ENCODE peak calls at places on chromosome 1, in five cellular contexts. U is cardiac muscle cell, M is lower lobe of right lung, J is HCT116, E is esophagus squamous epithelium. B is an unnamed sample.

GRCh38 chr1:178690496-178690895 is 34.5 kb upstream of the RALGPS2 start:
- DNase-seq in U (no peak), M (no peak), J (no peak), E (no peak), B (no peak)

GRCh38 chr1:112618114-112618720 is 724 bp downstream of the ST7L start:
- DNase-seq in U (peak; percentile 40), M (no peak), J (no peak), E (no peak), B (no peak)

GRCh38 chr1:236142358-236143103 is at the start of gene GPR137B:
- DNase-seq in U (peak; percentile 57), M (peak; percentile 65), J (no peak), E (peak; percentile 11), B (peak; percentile 56)

GRCh38 chr1:183622884-183623785 is 12.4 kb downstream of the ARPC5 start:
- DNase-seq in U (peak; percentile 70), M (peak; percentile 53), J (peak; percentile 51), E (no peak), B (peak; percentile 39)

GRCh38 chr1:91550961-91551360 is 50.3 kb downstream of the CDC7 start:
- DNase-seq in U (no peak), M (no peak), J (no peak), E (no peak), B (no peak)

GRCh38 chr1:222975472-222976122 is 160.8 kb downstream of the DISP1 start:
- DNase-seq in U (peak; percentile 61), M (no peak), J (no peak), E (no peak), B (no peak)

GRCh38 chr1:198623920-198624647 is 14.8 kb upstream of the PTPRC start:
- DNase-seq in U (peak; percentile 57), M (no peak), J (no peak), E (no peak), B (no peak)

GRCh38 chr1:200021537-200022238 is 5.8 kb upstream of the NR5A2 start:
- DNase-seq in U (no peak), M (no peak), J (no peak), E (no peak), B (no peak)

GRCh38 chr1:181251001-181251712 is 162.7 kb downstream of the IER5 start:
- DNase-seq in U (peak; percentile 67), M (no peak), J (peak; percentile 67), E (no peak), B (no peak)

GRCh38 chr1:53919675-53920066 is 25.7 kb downstream of the DIO1 start:
- DNase-seq in U (no peak), M (no peak), J (no peak), E (no peak), B (no peak)

GRCh38 chr1:172279951-172280350 is 140.5 kb upstream of the C1orf105 start:
- DNase-seq in U (peak; percentile 41), M (no peak), J (no peak), E (no peak), B (no peak)

GRCh38 chr1:178964469-178965330 is 61.0 kb upstream of the FAM20B start:
- DNase-seq in U (no peak), M (no peak), J (no peak), E (no peak), B (no peak)

GRCh38 chr1:211281322-211282022 is 22.3 kb downstream of the RCOR3 start:
- DNase-seq in U (peak; percentile 46), M (no peak), J (no peak), E (no peak), B (no peak)

GRCh38 chr1:26664802-26665201 is 31.0 kb upstream of the ARID1A start:
- DNase-seq in U (no peak), M (no peak), J (no peak), E (no peak), B (no peak)

GRCh38 chr1:68470388-68470970 is 20.7 kb upstream of the RPE65 start:
- DNase-seq in U (peak; percentile 46), M (no peak), J (no peak), E (no peak), B (no peak)

GRCh38 chr1:159867322-159868064 is 5.0 kb upstream of the VSIG8 start:
- DNase-seq in U (peak; percentile 57), M (peak; percentile 85), J (no peak), E (no peak), B (peak; percentile 65)

GRCh38 chr1:7632681-7633080 is 138.4 kb upstream of the VAMP3 start:
- DNase-seq in U (no peak), M (no peak), J (no peak), E (no peak), B (no peak)

GRCh38 chr1:5857011-5857410 is 135.2 kb downstream of the NPHP4 start:
- DNase-seq in U (no peak), M (no peak), J (no peak), E (no peak), B (no peak)

GRCh38 chr1:107933736-107934135 is 31.2 kb downstream of the VAV3 start:
- DNase-seq in U (no peak), M (no peak), J (no peak), E (no peak), B (no peak)

GRCh38 chr1:228106800-228107054 is 2.4 kb downstream of the MRPL55 start:
- DNase-seq in U (no peak), M (no peak), J (no peak), E (no peak), B (no peak)

GRCh38 chr1:183801649-183802048 is 3.3 kb upstream of the RGL1 start:
- DNase-seq in U (no peak), M (no peak), J (no peak), E (no peak), B (no peak)

GRCh38 chr1:198657550-198658064 is 18.8 kb downstream of the PTPRC start:
- DNase-seq in U (peak; percentile 95), M (no peak), J (no peak), E (no peak), B (no peak)

GRCh38 chr1:230790026-230790425 is 42.8 kb downstream of the CAPN9 start:
- DNase-seq in U (no peak), M (no peak), J (no peak), E (no peak), B (no peak)

GRCh38 chr1:204359474-204360255 is at the start of gene PLEKHA6:
- DNase-seq in U (peak; percentile 61), M (no peak), J (no peak), E (no peak), B (peak; percentile 66)

GRCh38 chr1:215517441-215517891 is 49.6 kb upstream of the KCTD3 start:
- DNase-seq in U (peak; percentile 10), M (no peak), J (peak; percentile 13), E (no peak), B (no peak)

GRCh38 chr1:29485096-29485925 is 249.0 kb downstream of the PTPRU start:
- DNase-seq in U (no peak), M (no peak), J (no peak), E (no peak), B (no peak)

GRCh38 chr1:236516929-236517704 is 6.7 kb upstream of the LGALS8 start:
- DNase-seq in U (peak; percentile 86), M (no peak), J (no peak), E (no peak), B (no peak)

GRCh38 chr1:52142220-52143153 is 598 bp downstream of the ZFYVE9 start:
- DNase-seq in U (peak; percentile 71), M (peak; percentile 55), J (no peak), E (no peak), B (peak; percentile 32)

GRCh38 chr1:91402023-91402422 is 2.6 kb downstream of the HFM1 start:
- DNase-seq in U (peak; percentile 40), M (no peak), J (no peak), E (no peak), B (no peak)

DNA sequence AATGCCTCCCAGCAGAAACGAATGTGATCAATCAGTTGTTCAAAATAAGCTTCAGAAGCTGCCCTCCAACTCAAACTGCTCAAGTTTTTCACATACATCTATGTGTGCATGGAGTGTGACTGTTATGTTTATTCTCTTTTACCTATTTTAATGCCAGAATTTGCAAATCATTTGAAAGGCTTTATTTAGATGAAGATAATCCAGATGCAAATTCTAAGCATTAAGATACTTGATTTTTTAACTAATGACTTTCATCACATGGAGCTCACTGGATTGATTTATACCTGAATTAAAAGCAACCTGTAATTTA is 69.5 kb downstream of the PLD5 start:
- DNase-seq in U (no peak), M (no peak), J (no peak), E (no peak), B (no peak)
- TF ChIP-seq CTCF in U (no peak), M (no peak), J (no peak), E (no peak), B (no peak)

GRCh38 chr1:235012436-235013210 is 116.0 kb downstream of the TOMM20 start:
- DNase-seq in U (no peak), M (no peak), J (no peak), E (no peak), B (no peak)
- H3K4me1 ChIP-seq in U (no peaks in the 10 kb centered on the region), M (peaks cover 16% of the 10 kb centered on the region), J (peaks cover 13% of the 10 kb centered on the region), E (no peaks in the 10 kb centered on the region), B (no peaks in the 10 kb centered on the region)

DNA sequence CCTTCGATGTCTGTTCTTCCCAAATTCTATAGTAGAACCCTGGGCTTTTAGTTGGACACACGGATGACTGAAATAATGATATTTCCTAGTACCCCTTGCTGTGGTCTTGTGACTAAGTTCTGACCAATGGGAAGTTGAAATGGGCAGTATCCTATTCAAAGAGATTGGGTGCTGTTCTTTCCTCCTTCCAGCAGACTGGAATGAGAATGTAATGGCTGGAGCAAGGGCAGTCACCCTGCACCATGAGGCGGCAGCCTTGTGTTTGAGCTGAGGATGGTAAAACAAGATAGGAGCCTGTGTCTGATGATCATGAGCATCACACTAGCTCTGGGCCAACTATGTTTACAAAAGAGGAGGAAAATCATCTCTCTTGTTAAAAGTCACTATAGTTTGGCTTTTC is 5.1 kb upstream of the SRM start:
- DNase-seq in U (no peak), M (no peak), J (no peak), E (no peak), B (no peak)
- TF ChIP-seq CTCF in U (no peak), M (no peak), J (no peak), E (no peak), B (no peak)

GRCh38 chr1:19728413-19729145 is 63.9 kb downstream of the HTR6 start:
- DNase-seq in U (no peak), M (no peak), J (no peak), E (no peak), B (no peak)

GRCh38 chr1:19725606-19726005 is 60.9 kb downstream of the HTR6 start:
- DNase-seq in U (no peak), M (no peak), J (no peak), E (no peak), B (no peak)

GRCh38 chr1:19720973-19721372 is 56.3 kb downstream of the HTR6 start:
- DNase-seq in U (no peak), M (no peak), J (no peak), E (no peak), B (no peak)

GRCh38 chr1:19720174-19720573 is 55.5 kb downstream of the HTR6 start:
- DNase-seq in U (no peak), M (no peak), J (no peak), E (no peak), B (no peak)

DNA sequence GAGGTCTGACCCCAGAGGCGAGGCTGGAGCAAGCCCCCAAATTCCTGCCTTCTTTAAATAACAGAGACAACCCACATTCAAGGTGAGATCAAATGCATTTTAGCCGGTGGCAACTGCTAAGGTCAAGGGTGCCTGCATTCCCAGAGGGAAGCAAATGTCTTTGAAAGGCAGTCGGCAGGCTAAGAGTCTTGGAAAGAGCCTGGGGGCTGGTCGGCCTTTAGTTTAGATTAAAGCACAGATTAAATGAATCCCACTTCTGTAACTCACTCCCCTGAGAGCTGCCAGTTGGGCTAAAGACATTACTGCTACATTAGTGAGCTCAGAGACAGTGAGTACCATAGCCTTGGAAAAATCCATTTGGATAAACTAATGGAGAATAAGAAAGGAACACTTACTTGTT is 59.2 kb downstream of the HTR6 start:
- DNase-seq in U (no peak), M (no peak), J (no peak), E (no peak), B (no peak)
- H3K4me1 ChIP-seq in U (no peaks in the 10 kb centered on the region), M (no peaks in the 10 kb centered on the region), J (no peaks in the 10 kb centered on the region), E (no peaks in the 10 kb centered on the region), B (no peaks in the 10 kb centered on the region)